ENCODE peak calls at places on chromosomes 1 and 21, in ten cellular contexts. U is psoas muscle; L is cardiac muscle cell; P is CD8-positive, alpha-beta memory T cell; R is SJSA1; T is effector memory CD4-positive, alpha-beta T cell; N is tibial nerve; G is colonic mucosa; O is hepatocyte; A is brain microvascular endothelial cell. M is an unnamed sample. For H3K36me3, the result is how much of the 10 kb centered on the place peaks cover.

GRCh38 chr21:21921410-21922232 is 923.4 kb downstream of the NCAM2 start:
- DNase-seq in U (no peak), L (peak), P (no peak), R (no peak), T (no peak), N (no peak), G (no peak), O (peak), A (no peak), M (no peak)

GRCh38 chr1:113057006-113057405 is 16.0 kb upstream of the LRIG2 start:
- DNase-seq in U (no peak), L (no peak), P (no peak), R (no peak), T (no peak), N (no peak), G (no peak), O (no peak), A (no peak), M (no peak)

GRCh38 chr1:61237147-61237546 is 154.8 kb downstream of the NFIA start:
- DNase-seq in U (no peak), L (no peak), P (no peak), R (no peak), T (no peak), N (no peak), G (no peak), O (no peak), A (no peak), M (no peak)

GRCh38 chr1:90924982-90925381 is 96.9 kb downstream of the ZNF644 start:
- DNase-seq in U (no peak), L (peak), P (no peak), R (no peak), T (no peak), N (no peak), G (no peak), O (no peak), A (peak), M (no peak)

GRCh38 chr1:21340230-21340564 is 49.9 kb upstream of the ECE1 start:
- DNase-seq in U (peak), L (no peak), P (no peak), R (no peak), T (no peak), N (no peak), G (peak), O (no peak), A (no peak), M (no peak)

GRCh38 chr1:185742403-185742802 is 8.2 kb downstream of the HMCN1 start:
- DNase-seq in U (no peak), L (no peak), P (no peak), R (no peak), T (no peak), N (no peak), G (no peak), O (no peak), A (no peak), M (no peak)

GRCh38 chr21:44764319-44765230 is 37.0 kb downstream of the UBE2G2 start:
- DNase-seq in U (no peak), L (peak), P (no peak), R (peak), T (no peak), N (no peak), G (no peak), O (no peak), A (no peak), M (no peak)

GRCh38 chr1:153661111-153661708 is 2.7 kb downstream of the SNAPIN start:
- DNase-seq in U (no peak), L (no peak), P (no peak), R (no peak), T (no peak), N (no peak), G (no peak), O (no peak), A (no peak), M (no peak)

GRCh38 chr1:245971711-245972085 is 535.4 kb downstream of the SMYD3 start:
- DNase-seq in U (no peak), L (no peak), P (no peak), R (no peak), T (no peak), N (no peak), G (no peak), O (no peak), A (no peak), M (no peak)

GRCh38 chr1:201737350-201738060 is 91.5 kb upstream of the IPO9 start:
- DNase-seq in U (peak), L (peak), P (no peak), R (no peak), T (no peak), N (no peak), G (no peak), O (peak), A (peak), M (no peak)

GRCh38 chr1:14822493-14822892 is 224.0 kb downstream of the KAZN start:
- DNase-seq in U (no peak), L (no peak), P (no peak), R (peak), T (no peak), N (no peak), G (no peak), O (no peak), A (no peak), M (no peak)

GRCh38 chr1:1281533-1282321 is 1.5 kb downstream of the SCNN1D start:
- DNase-seq in U (peak), L (peak), P (no peak), R (peak), T (no peak), N (no peak), G (peak), O (no peak), A (peak), M (peak)

GRCh38 chr1:70616946-70617345 is 205.9 kb downstream of the CTH start:
- DNase-seq in U (no peak), L (no peak), P (no peak), R (no peak), T (no peak), N (no peak), G (no peak), O (no peak), A (no peak), M (no peak)

GRCh38 chr1:8077120-8077573 is 51.0 kb upstream of the ERRFI1 start:
- DNase-seq in U (peak), L (peak), P (no peak), R (peak), T (no peak), N (no peak), G (peak), O (peak), A (peak), M (no peak)

GRCh38 chr1:247008406-247008799 is 546 bp upstream of the ZNF695 start:
- DNase-seq in U (no peak), L (no peak), P (no peak), R (no peak), T (no peak), N (no peak), G (no peak), O (peak), A (no peak), M (no peak)

GRCh38 chr1:206062464-206062863 is 9.5 kb downstream of the RHEX start:
- DNase-seq in U (no peak), L (no peak), P (no peak), R (no peak), T (no peak), N (no peak), G (no peak), O (no peak), A (no peak), M (no peak)

GRCh38 chr1:68384321-68384813 is 65.4 kb downstream of the RPE65 start:
- DNase-seq in U (no peak), L (peak), P (no peak), R (peak), T (no peak), N (no peak), G (no peak), O (peak), A (peak), M (no peak)

GRCh38 chr1:226034482-226034881 is 28.0 kb upstream of the H3-3A start:
- DNase-seq in U (peak), L (peak), P (no peak), R (no peak), T (no peak), N (peak), G (peak), O (peak), A (peak), M (no peak)

GRCh38 chr1:31708324-31708723 is 4.5 kb upstream of the COL16A1 start:
- DNase-seq in U (no peak), L (no peak), P (no peak), R (peak), T (no peak), N (no peak), G (no peak), O (peak), A (peak), M (no peak)

GRCh38 chr1:229406798-229407197 is 27.1 kb downstream of the ACTA1 start:
- DNase-seq in U (no peak), L (peak), P (no peak), R (no peak), T (no peak), N (no peak), G (no peak), O (peak), A (no peak), M (no peak)

GRCh38 chr1:241706967-241707366 is 54.9 kb downstream of the WDR64 start:
- DNase-seq in U (no peak), L (no peak), P (peak), R (no peak), T (peak), N (no peak), G (no peak), O (no peak), A (no peak), M (no peak)

GRCh38 chr1:236140705-236141446 is 1.5 kb upstream of the GPR137B start:
- DNase-seq in U (no peak), L (no peak), P (no peak), R (no peak), T (no peak), N (no peak), G (peak), O (no peak), A (no peak), M (no peak)

GRCh38 chr1:18011703-18012102 is 95.9 kb upstream of the IGSF21 start:
- DNase-seq in U (no peak), L (no peak), P (no peak), R (no peak), T (no peak), N (no peak), G (no peak), O (no peak), A (no peak), M (no peak)

GRCh38 chr1:81706650-81707435 is 93.9 kb upstream of the ADGRL2 start:
- DNase-seq in U (no peak), L (peak), P (no peak), R (no peak), T (no peak), N (no peak), G (no peak), O (no peak), A (peak), M (no peak)

GRCh38 chr1:30693366-30693765 is 30.0 kb downstream of the MATN1 start:
- DNase-seq in U (no peak), L (no peak), P (no peak), R (no peak), T (no peak), N (no peak), G (no peak), O (no peak), A (no peak), M (no peak)

GRCh38 chr1:59018860-59019259 is 235.0 kb upstream of the JUN start:
- DNase-seq in U (peak), L (no peak), P (no peak), R (peak), T (no peak), N (no peak), G (no peak), O (no peak), A (no peak), M (no peak)

GRCh38 chr1:151828931-151829330 is 2.7 kb downstream of the RORC start:
- DNase-seq in U (peak), L (peak), P (no peak), R (no peak), T (no peak), N (no peak), G (peak), O (peak), A (peak), M (no peak)

GRCh38 chr21:17537299-17537698 is 24.5 kb downstream of the CXADR start:
- DNase-seq in U (no peak), L (no peak), P (no peak), R (no peak), T (no peak), N (no peak), G (no peak), O (no peak), A (no peak), M (no peak)

GRCh38 chr1:55474168-55474786 is 259.1 kb upstream of the USP24 start:
- DNase-seq in U (no peak), L (peak), P (no peak), R (no peak), T (no peak), N (no peak), G (no peak), O (no peak), A (no peak), M (no peak)

GRCh38 chr1:167121375-167122120 is 27.7 kb downstream of the STYXL2 start:
- DNase-seq in U (peak), L (peak), P (peak), R (no peak), T (no peak), N (no peak), G (peak), O (peak), A (no peak), M (peak)

GRCh38 chr1:216919033-216919970 is 196.1 kb upstream of the ESRRG start:
- DNase-seq in U (no peak), L (no peak), P (no peak), R (no peak), T (no peak), N (no peak), G (no peak), O (no peak), A (no peak), M (no peak)

GRCh38 chr1:147077936-147078605 is 94.2 kb downstream of the PRKAB2 start:
- DNase-seq in U (no peak), L (no peak), P (no peak), R (no peak), T (no peak), N (no peak), G (no peak), O (no peak), A (no peak), M (no peak)

GRCh38 chr1:32775640-32776337 is 41.4 kb downstream of the YARS1 start:
- DNase-seq in U (no peak), L (no peak), P (no peak), R (no peak), T (no peak), N (no peak), G (no peak), O (no peak), A (no peak), M (no peak)

GRCh38 chr1:232435746-232436145 is 194.2 kb downstream of the SIPA1L2 start:
- DNase-seq in U (no peak), L (peak), P (no peak), R (no peak), T (no peak), N (no peak), G (no peak), O (peak), A (no peak), M (no peak)

DNA sequence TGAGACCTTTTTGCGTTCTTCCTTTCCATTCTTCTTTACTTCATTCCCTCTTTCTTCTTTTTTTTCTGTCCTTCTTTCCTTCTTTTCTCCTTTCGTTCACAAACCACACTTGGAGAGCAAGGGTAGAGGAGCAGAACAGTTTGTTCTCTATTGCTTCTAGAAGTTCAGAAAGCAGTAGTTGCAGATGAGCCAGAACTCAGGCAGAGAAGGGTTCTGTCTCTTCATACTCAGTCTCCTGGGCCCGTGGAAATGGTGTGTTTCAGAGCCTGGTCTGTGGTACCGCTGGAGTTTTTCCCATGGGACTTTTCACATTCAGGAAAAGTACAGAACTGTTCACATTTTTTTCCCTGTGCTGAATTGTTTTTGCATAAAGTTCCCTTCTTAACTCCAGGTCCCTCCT is 87.0 kb downstream of the ATP5PO start:
- DNase-seq in U (no peak), L (no peak), P (no peak), R (no peak), T (no peak), N (no peak), G (no peak), O (no peak), A (no peak), M (no peak)
- H3K36me3 ChIP-seq in U (under half), L (under half), P (under half), R (under half), T (under half), N (under half), G (under half), O (under half), A (under half), M (under half)

DNA sequence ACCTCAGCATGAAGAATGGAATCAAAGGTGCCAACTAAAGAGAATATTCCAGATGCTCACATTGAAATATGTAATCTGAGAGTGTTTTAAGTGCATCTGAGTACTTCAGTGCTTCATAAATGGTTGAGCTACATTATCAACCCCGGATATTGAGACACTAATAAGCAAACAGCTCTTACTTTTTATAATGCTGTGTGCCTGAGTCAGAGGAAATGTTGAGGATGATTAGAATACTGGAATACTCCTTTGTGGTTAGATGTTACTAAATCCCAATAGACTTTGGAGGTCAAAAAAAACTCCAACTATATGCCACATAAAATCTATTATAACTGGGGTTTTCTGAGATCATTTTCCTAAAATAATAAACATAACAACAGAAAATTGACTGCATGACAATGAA is 12.5 kb upstream of the KCNA3 start:
- DNase-seq in U (no peak), L (peak), P (no peak), R (no peak), T (no peak), N (no peak), G (no peak), O (no peak), A (no peak), M (no peak)
- H3K27ac ChIP-seq in U (no peak), L (no peak), P (no peak), R (no peak), T (no peak), N (no peak), G (no peak), O (no peak), A (no peak), M (no peak)

DNA sequence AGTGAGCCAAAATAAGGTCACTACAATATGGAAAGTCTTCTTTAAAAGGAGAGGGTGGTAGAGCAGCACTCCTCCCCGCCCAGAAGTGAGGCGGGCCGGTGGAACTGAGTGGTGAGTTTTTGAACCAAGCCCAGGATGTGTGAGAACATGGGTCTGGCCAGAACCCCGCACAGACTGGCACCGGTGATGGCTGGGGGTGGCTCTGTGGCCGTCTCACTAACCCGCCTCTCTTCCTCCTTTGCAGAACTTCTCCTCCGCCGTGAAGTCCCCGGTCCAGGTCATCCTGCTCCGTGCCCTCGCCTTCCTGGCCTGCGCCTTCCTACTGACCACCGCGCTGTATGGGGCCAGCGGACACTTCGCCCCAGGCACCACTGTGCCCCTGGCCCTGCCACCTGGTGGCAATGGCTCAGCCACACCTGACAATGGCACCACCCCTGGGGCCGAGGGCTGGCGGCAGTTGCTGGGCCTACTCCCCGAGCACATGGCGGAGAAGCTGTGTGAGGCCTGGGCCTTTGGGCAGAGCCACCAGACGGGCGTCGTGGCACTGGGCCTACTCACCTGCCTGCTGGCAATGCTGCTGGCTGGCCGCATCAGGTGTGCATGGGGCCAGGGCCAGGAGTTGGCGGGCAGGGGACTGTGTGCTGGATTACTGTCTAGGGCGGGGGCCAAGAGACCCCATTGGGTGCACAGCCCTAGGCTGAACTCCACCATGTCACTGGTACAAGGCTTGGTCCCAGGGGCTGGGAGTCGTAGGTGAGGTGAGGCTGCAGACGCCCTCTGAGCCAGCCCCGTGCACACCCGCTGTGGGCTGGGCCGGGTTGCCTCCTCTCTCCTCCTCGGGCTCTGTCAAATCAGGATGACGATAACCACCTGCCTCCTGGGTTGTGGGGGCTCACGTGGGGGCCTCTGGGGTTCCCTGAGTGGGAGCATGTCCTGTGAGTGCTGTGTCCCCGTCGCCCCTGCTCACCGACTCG is 12.4 kb downstream of the TMEM201 start:
- DNase-seq in U (no peak), L (no peak), P (no peak), R (no peak), T (no peak), N (no peak), G (no peak), O (no peak), A (no peak), M (no peak)
- H3K36me3 ChIP-seq in U (half or more), L (under half), P (under half), R (half or more), T (under half), N (under half), G (under half), O (under half), A (under half), M (under half)

DNA sequence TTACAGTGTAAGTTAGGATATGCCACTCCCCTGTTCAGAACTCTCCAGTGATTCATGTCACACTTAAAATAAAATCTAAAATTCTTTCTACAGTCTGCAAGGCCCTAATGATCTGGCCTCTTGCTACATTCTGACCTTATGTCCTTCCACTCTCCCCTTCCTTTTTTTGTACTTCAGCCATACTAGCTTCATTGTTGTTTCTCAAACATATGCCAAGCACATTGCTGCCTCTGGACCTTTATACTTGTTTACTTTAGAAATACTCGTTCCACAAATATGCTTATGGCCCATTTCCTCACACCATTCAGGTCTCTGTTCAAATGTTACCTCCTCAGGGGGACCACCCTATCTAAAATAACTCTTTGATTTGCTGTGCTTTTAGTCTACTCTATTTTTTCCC is 14.9 kb upstream of the PSMA5 start:
- DNase-seq in U (no peak), L (no peak), P (no peak), R (no peak), T (no peak), N (no peak), G (no peak), O (no peak), A (no peak), M (no peak)
- H3K27ac ChIP-seq in U (no peak), L (no peak), P (no peak), R (no peak), T (no peak), N (no peak), G (no peak), O (no peak), A (no peak), M (no peak)

DNA sequence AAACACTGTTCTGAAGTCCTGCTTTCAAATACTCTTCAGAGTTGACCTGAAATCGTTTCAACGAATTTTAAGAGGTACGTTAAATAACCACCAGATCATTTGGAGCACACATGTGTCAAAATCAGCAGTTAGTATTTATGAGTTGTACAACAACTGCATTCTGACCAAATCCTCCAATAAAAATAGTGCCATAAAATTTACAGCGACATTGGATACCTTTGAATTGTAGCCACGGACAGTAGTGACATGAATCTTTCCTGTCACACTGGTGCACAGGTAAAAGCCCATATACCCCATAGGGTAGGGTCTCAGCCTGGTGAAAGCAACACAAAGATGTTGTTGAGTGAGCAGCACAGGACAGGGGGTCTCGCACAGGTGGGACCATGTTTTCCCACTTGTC is 121.5 kb downstream of the CLIC6 start:
- DNase-seq in U (no peak), L (no peak), P (no peak), R (no peak), T (no peak), N (no peak), G (no peak), O (no peak), A (no peak), M (no peak)
- H3K36me3 ChIP-seq in U (half or more), L (under half), P (under half), R (half or more), T (under half), N (under half), G (under half), O (under half), A (under half), M (under half)